ENCODE peak calls at places on chromosome 3, in six cellular contexts. Y is naive thymus-derived CD4-positive, alpha-beta T cell; E is stimulated activated CD8-positive, alpha-beta memory T cell treated with anti-CD3 and anti-CD28 coated beads, Interleukin-15, amount 100 ng/mL, for 24 hours; Q is ovary; N is NCI-H146; L is Right ventricle myocardium superior. Z is an unnamed sample.
A peak's percentile ranks its signal among the peaks of the same experiment; 100 is the strongest.

GRCh38 chr3:158731525-158731924 is 732 bp downstream of the RARRES1 start:
- DNase-seq in Y (no peak), E (no peak), Q (no peak), N (peak; percentile 37), L (no peak), Z (no peak)

GRCh38 chr3:27544372-27544865 is 60.2 kb upstream of the SLC4A7 start:
- DNase-seq in Y (no peak), E (no peak), Q (no peak), N (no peak), L (no peak), Z (peak; percentile 93)

GRCh38 chr3:141308588-141309218 is 59.6 kb upstream of the ZBTB38 start:
- DNase-seq in Y (no peak), E (no peak), Q (peak; percentile 63), N (peak; percentile 98), L (peak; percentile 59), Z (peak; percentile 36)

GRCh38 chr3:112097378-112097777 is 11.2 kb downstream of the C3orf52 start:
- DNase-seq in Y (no peak), E (no peak), Q (no peak), N (peak; percentile 17), L (no peak), Z (peak; percentile 94)

GRCh38 chr3:195033531-195034091 is 237.3 kb downstream of the XXYLT1 start:
- DNase-seq in Y (no peak), E (no peak), Q (no peak), N (peak; percentile 93), L (no peak), Z (no peak)

GRCh38 chr3:157491136-157491535 is 12.1 kb downstream of the VEPH1 start:
- DNase-seq in Y (no peak), E (no peak), Q (no peak), N (no peak), L (no peak), Z (no peak)

GRCh38 chr3:37892917-37893595 is 31.4 kb downstream of the CTDSPL start:
- DNase-seq in Y (no peak), E (no peak), Q (no peak), N (peak; percentile 23), L (peak; percentile 73), Z (peak; percentile 29)

GRCh38 chr3:40309925-40310635 is 573 bp downstream of the EIF1B start:
- DNase-seq in Y (peak; percentile 49), E (no peak), Q (peak; percentile 88), N (peak; percentile 40), L (peak; percentile 61), Z (peak; percentile 76)

GRCh38 chr3:10205461-10206165 is 40.9 kb downstream of the IRAK2 start:
- DNase-seq in Y (no peak), E (no peak), Q (no peak), N (no peak), L (peak; percentile 54), Z (peak; percentile 74)

GRCh38 chr3:149153402-149153801 is 24.0 kb downstream of the HPS3 start:
- DNase-seq in Y (no peak), E (no peak), Q (no peak), N (no peak), L (no peak), Z (no peak)

GRCh38 chr3:170585937-170586310 is at the start of gene SLC7A14:
- DNase-seq in Y (no peak), E (no peak), Q (no peak), N (peak; percentile 33), L (peak; percentile 28), Z (peak; percentile 66)

GRCh38 chr3:105639131-105639530 is 229.7 kb downstream of the CBLB start:
- DNase-seq in Y (no peak), E (no peak), Q (no peak), N (no peak), L (no peak), Z (no peak)

GRCh38 chr3:111369953-111370352 is 172.0 kb upstream of the CD96 start:
- DNase-seq in Y (no peak), E (no peak), Q (no peak), N (no peak), L (no peak), Z (peak; percentile 6)

GRCh38 chr3:128281461-128282367 is 128.4 kb downstream of the EEFSEC start:
- DNase-seq in Y (no peak), E (no peak), Q (peak; percentile 59), N (no peak), L (no peak), Z (no peak)

GRCh38 chr3:139307072-139307491 is 36.7 kb upstream of the MRPS22 start:
- DNase-seq in Y (no peak), E (no peak), Q (no peak), N (no peak), L (no peak), Z (no peak)

GRCh38 chr3:190811775-190812480 is 50.6 kb downstream of the GMNC start:
- DNase-seq in Y (no peak), E (no peak), Q (no peak), N (peak; percentile 49), L (no peak), Z (peak; percentile 89)

GRCh38 chr3:11953778-11954177 is 50.4 kb upstream of the SYN2 start:
- DNase-seq in Y (no peak), E (no peak), Q (no peak), N (no peak), L (no peak), Z (no peak)

GRCh38 chr3:188133646-188134045 is 20.3 kb upstream of the LPP start:
- DNase-seq in Y (no peak), E (no peak), Q (no peak), N (no peak), L (no peak), Z (peak; percentile 24)

GRCh38 chr3:100586832-100587231 is 22.6 kb upstream of the ADGRG7 start:
- DNase-seq in Y (no peak), E (no peak), Q (no peak), N (no peak), L (no peak), Z (no peak)

GRCh38 chr3:187678869-187679268 is 8.7 kb upstream of the SST start:
- DNase-seq in Y (peak; percentile 12), E (no peak), Q (peak; percentile 59), N (no peak), L (no peak), Z (peak; percentile 82)

GRCh38 chr3:53680026-53680425 is 166.2 kb downstream of the CHDH start:
- DNase-seq in Y (no peak), E (no peak), Q (peak; percentile 71), N (peak; percentile 24), L (peak; percentile 63), Z (no peak)

Z was measured in adipocyte.